ENCODE peak calls at places on chromosome 11, in nine cellular contexts. Q is Peyer's patch, A is thoracic aorta, O is bronchial epithelial cell, H is AG04449, G is epithelial cell of esophagus, Y is K562, V is IMR-90, C is stomach. T is an unnamed sample.

GRCh38 chr11:76835030-76835429 is 25.7 kb upstream of the ACER3 start:
- DNase-seq in H (no peak), C (no peak), O (no peak), V (no peak), A (no peak), Y (no peak), Q (no peak), G (no peak), T (no peak)

GRCh38 chr11:62142921-62143320 is 19.1 kb downstream of the INCENP start:
- DNase-seq in A (no peak), Q (no peak), H (no peak), O (no peak), V (no peak), C (peak; percentile 22), Y (no peak), G (no peak), T (no peak)

GRCh38 chr11:61671527-61671926 is 8.7 kb upstream of the DAGLA start:
- DNase-seq in Q (no peak), A (no peak), Y (no peak), C (no peak), G (peak; percentile 25), V (no peak), O (peak; percentile 21), H (no peak), T (no peak)

GRCh38 chr11:196786-197731 is 4.2 kb downstream of the SCGB1C1 start:
- DNase-seq in G (no peak), A (no peak), Y (no peak), H (no peak), O (no peak), V (no peak), C (peak; percentile 24), Q (no peak), T (no peak)

GRCh38 chr11:87431386-87431785 is 393.7 kb downstream of the TMEM135 start:
- DNase-seq in Q (no peak), H (no peak), Y (no peak), O (no peak), A (no peak), C (no peak), G (no peak), V (no peak), T (no peak)

GRCh38 chr11:65316311-65316978 is 1.8 kb downstream of the CDC42EP2 start:
- DNase-seq in G (peak; percentile 74), C (no peak), Q (no peak), Y (no peak), A (no peak), V (peak; percentile 97), H (peak; percentile 86), O (peak; percentile 67), T (peak; percentile 97)

GRCh38 chr11:61701298-61701993 is 21.3 kb downstream of the DAGLA start:
- DNase-seq in Q (no peak), Y (peak; percentile 58), H (no peak), V (peak; percentile 16), A (no peak), C (no peak), O (peak; percentile 25), G (peak; percentile 22), T (no peak)

GRCh38 chr11:128645968-128646367 is 47.9 kb upstream of the FLI1 start:
- DNase-seq in Q (no peak), Y (no peak), H (no peak), C (no peak), O (no peak), A (no peak), V (no peak), G (no peak), T (no peak)

GRCh38 chr11:133961890-133962289 is 5.1 kb upstream of the IGSF9B start:
- DNase-seq in A (no peak), H (no peak), C (no peak), Q (no peak), G (no peak), Y (no peak), V (no peak), O (peak; percentile 13), T (no peak)

GRCh38 chr11:3737386-3737933 is 59.9 kb downstream of the NUP98 start:
- DNase-seq in A (no peak), V (no peak), Y (no peak), H (no peak), Q (no peak), C (no peak), O (no peak), G (no peak), T (no peak)

GRCh38 chr11:70000228-70000627 is 77.9 kb upstream of the ANO1 start:
- DNase-seq in G (no peak), Y (no peak), V (no peak), C (no peak), O (peak; percentile 28), H (no peak), A (no peak), Q (no peak), T (no peak)

GRCh38 chr11:104343578-104343977 is 179.6 kb upstream of the PDGFD start:
- DNase-seq in O (peak; percentile 34), Y (no peak), G (peak; percentile 36), C (no peak), A (no peak), V (peak; percentile 7), H (no peak), Q (no peak), T (no peak)
- TF ChIP-seq CTCF in O (peak; percentile 28), Y (no peak), G (peak; percentile 42), C (peak; percentile 27), A (peak; percentile 30), V (peak; percentile 23), H (peak; percentile 13), Q (no peak), T (no peak)

GRCh38 chr11:120294096-120294495 is 31.0 kb upstream of the TLCD5 start:
- DNase-seq in Q (no peak), V (no peak), G (no peak), O (no peak), A (no peak), C (no peak), Y (no peak), H (no peak), T (no peak)
- H3K4me3 ChIP-seq in Q (no peak overlapping the region), V (no peak overlapping the region), G (no peak overlapping the region), O (no peak overlapping the region), A (no peak overlapping the region), C (no peak overlapping the region), Y (no peak overlapping the region), H (no peak overlapping the region), T (no peak overlapping the region)

GRCh38 chr11:58060939-58061672 is 30.4 kb downstream of the OR6Q1 start:
- DNase-seq in Q (no peak), Y (no peak), A (no peak), G (peak; percentile 39), V (peak; percentile 50), O (peak; percentile 32), C (no peak), H (no peak), T (no peak)
- TF ChIP-seq CTCF in Q (peak; percentile 3), Y (no peak), A (no peak), G (peak; percentile 30), V (peak; percentile 34), O (peak; percentile 22), C (no peak), H (no peak), T (no peak)

DNA sequence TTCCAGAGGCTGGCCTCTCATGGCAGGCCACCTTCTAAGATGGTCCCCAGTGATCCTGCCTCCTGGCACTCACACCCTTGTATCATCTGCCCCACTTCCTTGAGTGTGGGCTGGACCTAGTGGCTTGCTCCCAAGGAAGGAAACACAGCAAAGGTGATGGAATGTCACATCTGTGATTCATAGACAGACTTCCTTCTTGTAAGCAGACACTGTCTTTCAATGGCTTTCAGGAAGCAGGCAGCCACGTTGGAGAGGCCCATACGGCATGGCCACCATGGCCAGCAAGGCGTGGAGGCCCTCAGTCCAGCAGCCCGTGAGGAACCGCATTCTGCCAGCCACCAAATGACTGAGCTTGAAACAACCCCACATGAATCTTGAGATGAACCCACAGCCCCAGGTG is 11.3 kb downstream of the LMO1 start:
- DNase-seq in H (no peak), G (peak; percentile 44), A (no peak), Y (no peak), C (no peak), Q (peak; percentile 19), V (no peak), O (peak; percentile 48), T (no peak)
- H3K4me3 ChIP-seq in H (no peak overlapping the region), G (no peak overlapping the region), A (no peak overlapping the region), Y (no peak overlapping the region), C (no peak overlapping the region), Q (no peak overlapping the region), V (no peak overlapping the region), O (no peak overlapping the region), T (no peak overlapping the region)

GRCh38 chr11:123186291-123186690 is 8.8 kb downstream of the CLMP start:
- DNase-seq in A (no peak), O (peak; percentile 84), C (no peak), Y (no peak), Q (no peak), G (peak; percentile 91), H (no peak), V (no peak), T (no peak)
- TF ChIP-seq CTCF in A (no peak), O (no peak), C (no peak), Y (no peak), Q (no peak), G (no peak), H (no peak), V (no peak), T (no peak)

GRCh38 chr11:11691296-11692141 is 69.7 kb upstream of the GALNT18 start:
- DNase-seq in Y (no peak), V (no peak), A (no peak), C (no peak), G (no peak), Q (no peak), H (no peak), O (no peak), T (no peak)
- H3K4me3 ChIP-seq in Y (no peak overlapping the region), V (no peak overlapping the region), A (no peak overlapping the region), C (no peak overlapping the region), G (no peak overlapping the region), Q (no peak overlapping the region), H (no peak overlapping the region), O (no peak overlapping the region), T (no peak overlapping the region)

GRCh38 chr11:1807628-1807995 is 27.2 kb upstream of the SYT8 start:
- DNase-seq in O (no peak), V (no peak), H (no peak), C (no peak), A (no peak), G (no peak), Y (peak; percentile 44), Q (no peak), T (no peak)
- TF ChIP-seq CTCF in O (no peak), V (no peak), H (no peak), C (no peak), A (no peak), G (no peak), Y (peak; percentile 18), Q (no peak), T (no peak)

GRCh38 chr11:17519486-17519885 is 24.7 kb downstream of the USH1C start:
- DNase-seq in C (no peak), H (no peak), Q (no peak), V (no peak), A (no peak), O (no peak), Y (no peak), G (no peak), T (no peak)
- H3K4me3 ChIP-seq in C (no peak overlapping the region), H (no peak overlapping the region), Q (no peak overlapping the region), V (no peak overlapping the region), A (no peak overlapping the region), O (no peak overlapping the region), Y (no peak overlapping the region), G (no peak overlapping the region), T (no peak overlapping the region)

GRCh38 chr11:93963072-93963471 is 58.1 kb upstream of the HEPHL1 start:
- DNase-seq in V (no peak), H (no peak), Y (no peak), G (no peak), A (no peak), Q (no peak), C (no peak), O (no peak), T (no peak)
- TF ChIP-seq CTCF in V (no peak), H (no peak), Y (no peak), G (no peak), A (no peak), Q (no peak), C (no peak), O (no peak), T (no peak)

T was measured in foreskin fibroblast.